ENCODE peak calls at places on chromosomes 16 and 17, in four cellular contexts. R is upper lobe of left lung, A is KBM-7, G is activated T-helper 1 cell treated with Interleukin-2 at 50 U/mL for 16 hours. C is an unnamed sample.

GRCh38 chr16:29148867-29149272 is 164.0 kb downstream of the LAT start:
- DNase-seq in R (peak; percentile 61), A (peak; percentile 40), G (peak; percentile 76), C (peak; percentile 76)

GRCh38 chr17:79792984-79793923 is 3.6 kb downstream of the CBX8 start:
- DNase-seq in R (peak; percentile 89), A (no peak), G (no peak), C (no peak)

GRCh38 chr17:27651411-27652345 is 20.7 kb downstream of the LGALS9 start:
- DNase-seq in R (no peak), A (peak; percentile 73), G (peak; percentile 35), C (peak; percentile 15)

GRCh38 chr17:58913971-58914769 is 158.5 kb downstream of the PPM1E start:
- DNase-seq in R (no peak), A (no peak), G (no peak), C (no peak)

GRCh38 chr17:65027305-65027704 is 29.2 kb downstream of the GNA13 start:
- DNase-seq in R (no peak), A (peak; percentile 55), G (no peak), C (peak; percentile 36)

GRCh38 chr17:9728564-9728963 is 62.8 kb downstream of the DHRS7C start:
- DNase-seq in R (no peak), A (no peak), G (no peak), C (no peak)

GRCh38 chr17:66676421-66676820 is 158.5 kb upstream of the CACNG5 start:
- DNase-seq in R (no peak), A (no peak), G (no peak), C (no peak)

GRCh38 chr17:76452646-76453430 is at the start of gene UBE2O:
- DNase-seq in R (peak; percentile 99), A (peak; percentile 91), G (peak; percentile 89), C (peak; percentile 87)

GRCh38 chr17:42428141-42428944 is 5.3 kb upstream of the CAVIN1 start:
- DNase-seq in R (no peak), A (peak; percentile 75), G (no peak), C (no peak)

GRCh38 chr16:87927195-87927562 is 9.2 kb downstream of the CA5A start:
- DNase-seq in R (no peak), A (no peak), G (no peak), C (no peak)

GRCh38 chr16:73265124-73265838 is 217.4 kb upstream of the ZFHX3 start:
- DNase-seq in R (no peak), A (no peak), G (no peak), C (no peak)

GRCh38 chr17:72358465-72358864 is 237.6 kb downstream of the SOX9 start:
- DNase-seq in R (no peak), A (no peak), G (no peak), C (no peak)

GRCh38 chr16:48450367-48450766 is 65.2 kb upstream of the SIAH1 start:
- DNase-seq in R (no peak), A (no peak), G (no peak), C (no peak)

GRCh38 chr17:49343273-49343672 is 18.8 kb downstream of the ZNF652 start:
- DNase-seq in R (no peak), A (peak; percentile 64), G (no peak), C (peak; percentile 5)

GRCh38 chr17:11980813-11981212 is 16.5 kb downstream of the ZNF18 start:
- DNase-seq in R (no peak), A (peak; percentile 9), G (no peak), C (no peak)

GRCh38 chr17:55451203-55451641 is 29.6 kb upstream of the MMD start:
- DNase-seq in R (no peak), A (peak; percentile 18), G (no peak), C (no peak)

GRCh38 chr16:17056666-17057065 is 414.1 kb downstream of the XYLT1 start:
- DNase-seq in R (peak; percentile 12), A (no peak), G (no peak), C (no peak)

GRCh38 chr16:58409316-58409973 is 17.2 kb downstream of the GINS3 start:
- DNase-seq in R (no peak), A (no peak), G (no peak), C (no peak)

GRCh38 chr17:20284018-20284417 is 183.3 kb downstream of the LGALS9B start:
- DNase-seq in R (no peak), A (no peak), G (no peak), C (no peak)

GRCh38 chr17:61420745-61421398 is 21.2 kb downstream of the TBX2 start:
- DNase-seq in R (no peak), A (no peak), G (no peak), C (no peak)

C was measured in T-helper 22 cell.